ENCODE peak calls at places on chromosomes 11 and 22, in six cellular contexts. V, W, H, X, E and A are unnamed samples.

GRCh38 chr22:41288245-41288946 is 2.4 kb upstream of the RANGAP1 start:
- DNase-seq in H (no peak), E (no peak), W (peak), V (peak), X (peak), A (peak)

GRCh38 chr11:34345012-34345804 is 12.6 kb downstream of the ABTB2 start:
- DNase-seq in W (no peak), H (no peak), V (peak), E (no peak), X (peak), A (peak)

GRCh38 chr11:12813371-12814225 is 139.4 kb downstream of the TEAD1 start:
- DNase-seq in X (peak), V (peak), H (no peak), W (no peak), E (no peak), A (no peak)

GRCh38 chr22:18905540-18906409 is at the start of gene DGCR6:
- DNase-seq in X (no peak), V (no peak), E (no peak), W (no peak), H (no peak), A (no peak)

GRCh38 chr11:96188625-96189006 is 154.4 kb downstream of the MAML2 start:
- DNase-seq in E (no peak), H (no peak), V (peak), W (no peak), X (peak), A (no peak)

GRCh38 chr11:797300-798092 is 585 bp downstream of the SLC25A22 start:
- DNase-seq in V (peak), W (peak), H (peak), E (no peak), X (peak), A (peak)

GRCh38 chr22:33697640-33698039 is 222.6 kb downstream of the LARGE1 start:
- DNase-seq in H (no peak), E (no peak), W (no peak), V (peak), X (peak), A (no peak)

GRCh38 chr11:118056806-118057205 is 20.1 kb upstream of the TMPRSS4 start:
- DNase-seq in H (no peak), W (no peak), X (no peak), V (no peak), E (no peak), A (no peak)

GRCh38 chr11:106327134-106327533 is 249.7 kb downstream of the AASDHPPT start:
- DNase-seq in H (no peak), X (no peak), V (no peak), W (peak), E (peak), A (peak)

GRCh38 chr11:70021586-70021985 is 56.5 kb upstream of the ANO1 start:
- DNase-seq in E (no peak), W (no peak), H (no peak), V (no peak), X (no peak), A (peak)

GRCh38 chr22:36770116-36770945 is 5.6 kb downstream of the IFT27 start:
- DNase-seq in E (no peak), V (no peak), X (no peak), W (peak), H (peak), A (peak)

GRCh38 chr11:134282121-134283045 is 6.2 kb downstream of the GLB1L3 start:
- DNase-seq in W (no peak), E (no peak), H (no peak), X (no peak), V (no peak), A (no peak)

GRCh38 chr11:87754685-87755084 is 420.6 kb downstream of the RAB38 start:
- DNase-seq in X (no peak), W (no peak), H (no peak), E (no peak), V (no peak), A (no peak)

DNA sequence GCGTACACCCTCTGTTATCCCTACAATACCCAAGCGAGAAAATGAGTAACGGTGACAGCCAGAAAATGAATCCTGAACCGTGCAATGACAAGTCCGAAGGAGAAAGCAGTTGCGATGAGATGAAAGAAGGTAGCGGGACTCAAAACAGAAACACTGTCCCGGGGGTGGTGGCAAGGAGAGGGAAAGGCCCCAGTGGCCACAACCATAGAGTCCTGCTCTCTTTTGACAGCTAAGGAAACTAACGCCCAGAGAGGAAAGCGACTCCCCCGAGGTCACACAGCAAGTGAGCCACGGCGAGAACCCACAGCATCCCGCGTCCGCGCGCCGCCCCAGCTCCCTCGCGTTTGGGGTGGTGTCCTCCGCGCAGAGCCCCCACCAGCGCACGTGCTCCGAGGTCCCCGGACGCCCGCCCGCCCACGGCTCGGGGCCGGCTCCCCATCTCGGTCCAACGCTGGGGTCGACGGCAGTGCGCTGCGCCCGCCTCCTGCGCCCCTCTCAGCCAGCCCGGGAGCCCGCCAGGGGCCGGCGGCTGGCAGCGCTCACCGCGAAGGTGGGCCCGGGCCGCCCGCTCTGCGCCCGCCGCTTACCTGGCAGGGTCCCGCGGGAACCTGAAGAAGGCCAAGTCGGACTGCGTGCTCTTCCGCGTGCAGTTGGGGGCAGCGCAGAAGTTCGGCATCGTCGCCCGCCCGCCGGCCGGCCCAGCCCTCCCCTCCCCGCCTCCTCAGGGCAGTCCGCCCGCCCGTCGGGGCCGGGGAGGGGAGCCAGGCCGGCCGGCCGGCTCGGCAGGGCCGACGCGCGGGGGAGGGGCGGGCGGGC is 563 bp downstream of the THAP12 start:
- DNase-seq in H (peak), X (peak), E (no peak), V (peak), W (peak), A (peak)
- H2BK120ac ChIP-seq in H (no peak), X (peak), E (no peak), V (no peak), W (no peak), A (no peak)

GRCh38 chr22:27686534-27686933 is 115.0 kb downstream of the MN1 start:
- DNase-seq in H (no peak), X (peak), E (no peak), V (peak), W (no peak), A (no peak)

GRCh38 chr22:27690596-27690995 is 111.0 kb downstream of the MN1 start:
- DNase-seq in H (no peak), W (peak), X (no peak), E (no peak), V (no peak), A (no peak)

GRCh38 chr22:27689664-27690063 is 111.9 kb downstream of the MN1 start:
- DNase-seq in H (no peak), W (no peak), E (no peak), X (no peak), V (no peak), A (no peak)

GRCh38 chr22:27685971-27686370 is 115.6 kb downstream of the MN1 start:
- DNase-seq in W (no peak), X (no peak), E (no peak), V (no peak), H (no peak), A (no peak)

GRCh38 chr22:27687984-27688545 is 113.5 kb downstream of the MN1 start:
- DNase-seq in E (no peak), H (no peak), W (peak), X (peak), V (no peak), A (no peak)
- H2BK15ac ChIP-seq in E (no peak), H (peak), W (no peak), X (no peak), V (no peak), A (no peak)

GRCh38 chr11:46180741-46181140 is 59.5 kb upstream of the PHF21A start:
- DNase-seq in H (no peak), E (no peak), X (no peak), W (no peak), V (no peak), A (no peak)

GRCh38 chr11:46176421-46176820 is 55.2 kb upstream of the PHF21A start:
- DNase-seq in E (no peak), V (no peak), H (no peak), X (no peak), W (no peak), A (no peak)

GRCh38 chr11:46178542-46178941 is 57.3 kb upstream of the PHF21A start:
- DNase-seq in V (no peak), W (no peak), H (no peak), X (no peak), E (no peak), A (no peak)

GRCh38 chr11:46170797-46171196 is 49.5 kb upstream of the PHF21A start:
- DNase-seq in H (no peak), V (no peak), W (no peak), E (no peak), X (no peak), A (no peak)

DNA sequence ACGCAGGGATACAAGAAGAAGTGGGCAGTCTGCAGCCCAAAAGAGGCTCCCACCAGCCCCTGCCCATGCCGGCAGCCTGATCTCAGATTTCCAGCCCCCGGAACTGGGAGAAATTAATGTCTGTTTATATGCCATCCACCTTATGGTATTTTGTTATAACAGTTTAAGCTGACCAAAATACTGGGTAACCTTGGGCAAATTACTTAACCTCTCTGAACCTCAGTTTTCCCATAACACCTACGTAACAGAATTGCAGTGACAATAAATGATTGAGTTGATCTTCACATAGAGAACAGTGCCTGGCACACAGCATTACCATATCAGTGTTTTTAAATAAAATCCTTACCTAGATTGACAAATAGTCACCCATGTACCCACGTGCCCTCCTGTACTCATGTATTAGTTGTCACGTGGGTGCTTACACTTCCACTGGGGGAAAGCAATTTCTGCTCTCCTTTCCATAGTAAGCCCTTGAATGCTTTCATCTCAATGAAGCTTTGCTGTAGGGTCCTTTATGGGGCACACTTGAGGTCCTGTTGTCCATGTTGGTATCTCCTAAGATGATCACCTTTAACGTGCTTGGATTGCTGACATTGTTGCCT is 54.2 kb upstream of the PHF21A start:
- DNase-seq in E (no peak), V (no peak), W (no peak), X (no peak), H (no peak), A (no peak)
- H3K23ac ChIP-seq in E (no peak), V (no peak), W (no peak), X (no peak), H (no peak), A (no peak)

GRCh38 chr11:116459233-116459632 is 313.6 kb downstream of the BUD13 start:
- DNase-seq in X (no peak), V (no peak), W (peak), E (no peak), H (no peak), A (no peak)
- H2BK120ac ChIP-seq in X (no peak), V (no peak), W (no peak), E (no peak), H (no peak), A (no peak)

GRCh38 chr11:19199766-19200165 is 2.0 kb downstream of the CSRP3 start:
- DNase-seq in W (no peak), V (no peak), X (no peak), H (no peak), E (no peak), A (no peak)

GRCh38 chr11:19199037-19199436 is 2.7 kb downstream of the CSRP3 start:
- DNase-seq in X (no peak), H (no peak), W (no peak), E (no peak), V (no peak), A (no peak)

GRCh38 chr11:19194620-19195308 is 7.0 kb downstream of the CSRP3 start:
- DNase-seq in W (no peak), X (no peak), V (no peak), H (no peak), E (no peak), A (no peak)

GRCh38 chr11:19193916-19194315 is 7.9 kb downstream of the CSRP3 start:
- DNase-seq in X (peak), W (no peak), V (no peak), E (no peak), H (no peak), A (no peak)

DNA sequence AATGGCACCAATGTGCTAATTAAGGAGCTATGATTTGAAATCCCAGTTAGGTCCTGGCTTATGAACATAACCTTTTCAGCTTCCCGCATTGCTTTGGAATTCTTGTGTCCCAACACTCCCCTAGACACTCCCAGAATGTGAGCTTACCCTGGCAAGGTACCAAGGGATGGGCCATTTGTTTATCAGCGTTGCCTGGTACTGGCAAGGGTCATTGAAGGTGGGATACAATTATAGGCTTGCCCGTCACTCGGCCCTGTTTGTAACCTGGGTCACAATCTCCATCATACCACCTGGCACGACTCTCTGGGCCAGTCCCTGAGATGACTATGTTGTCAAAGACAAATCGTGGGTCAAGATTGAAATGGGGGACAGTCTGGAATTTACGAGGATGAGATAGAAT is 5.3 kb downstream of the CSRP3 start:
- DNase-seq in W (no peak), X (no peak), E (no peak), H (no peak), V (no peak), A (no peak)
- H2BK15ac ChIP-seq in W (no peak), X (no peak), E (no peak), H (no peak), V (no peak), A (no peak)

DNA sequence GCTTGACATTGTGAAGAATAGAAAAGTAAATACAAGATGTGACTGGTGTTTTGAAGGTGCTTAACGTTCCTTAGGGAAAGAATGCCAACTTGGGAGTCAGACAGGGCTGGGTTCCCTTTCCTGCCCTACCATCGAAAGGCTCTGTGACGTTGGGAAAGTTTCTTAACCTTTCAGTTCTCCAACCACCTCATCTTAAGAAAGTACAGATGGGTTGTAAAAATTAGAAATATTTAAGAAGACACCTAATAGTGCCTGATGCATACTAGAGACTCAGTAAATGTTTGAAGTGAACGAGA is 1.1 kb downstream of the GTPBP1 start:
- DNase-seq in X (no peak), E (no peak), W (peak), H (no peak), V (no peak), A (no peak)
- H3K23ac ChIP-seq in X (no peak), E (no peak), W (no peak), H (no peak), V (peak), A (no peak)

GRCh38 chr11:64271339-64272132 is 12.9 kb downstream of the BAD start:
- DNase-seq in E (peak), W (peak), H (peak), X (peak), V (peak), A (peak)
- H2BK120ac ChIP-seq in E (no peak), W (no peak), H (no peak), X (no peak), V (peak), A (no peak)